ENCODE peak calls at places on chromosomes 12 and 14, in four cellular contexts. C is SK-N-SH, I is GM12878, H is H1. D is an unnamed sample.

GRCh38 chr12:179131-179884 is 34.6 kb downstream of the SLC6A12 start:
- DNase-seq in C (no peak), H (no peak), I (no peak), D (no peak)

GRCh38 chr14:67646136-67646535 is 26.4 kb downstream of the ARG2 start:
- DNase-seq in H (no peak), C (no peak), I (no peak), D (no peak)

GRCh38 chr12:127101086-127101485 is 1165.9 kb upstream of the TMEM132C start:
- DNase-seq in H (no peak), I (no peak), C (no peak), D (no peak)

GRCh38 chr12:63844391-63845341 is at the start of gene SRGAP1:
- DNase-seq in C (peak), H (no peak), I (no peak), D (peak)

GRCh38 chr12:117518594-117519270 is 157.3 kb upstream of the NOS1 start:
- DNase-seq in I (no peak), C (no peak), H (no peak), D (peak)

GRCh38 chr14:77660754-77661153 is 44.3 kb upstream of the SPTLC2 start:
- DNase-seq in C (peak), I (no peak), H (no peak), D (no peak)

GRCh38 chr12:107645630-107646333 is 39.8 kb upstream of the PWP1 start:
- DNase-seq in H (no peak), C (peak), I (no peak), D (no peak)

GRCh38 chr14:21109377-21110260 is 8.8 kb downstream of the TMEM253 start:
- DNase-seq in H (no peak), I (peak), C (no peak), D (peak)

GRCh38 chr12:109987615-109988014 is 8.6 kb downstream of the GIT2 start:
- DNase-seq in C (no peak), H (no peak), I (no peak), D (no peak)

DNA sequence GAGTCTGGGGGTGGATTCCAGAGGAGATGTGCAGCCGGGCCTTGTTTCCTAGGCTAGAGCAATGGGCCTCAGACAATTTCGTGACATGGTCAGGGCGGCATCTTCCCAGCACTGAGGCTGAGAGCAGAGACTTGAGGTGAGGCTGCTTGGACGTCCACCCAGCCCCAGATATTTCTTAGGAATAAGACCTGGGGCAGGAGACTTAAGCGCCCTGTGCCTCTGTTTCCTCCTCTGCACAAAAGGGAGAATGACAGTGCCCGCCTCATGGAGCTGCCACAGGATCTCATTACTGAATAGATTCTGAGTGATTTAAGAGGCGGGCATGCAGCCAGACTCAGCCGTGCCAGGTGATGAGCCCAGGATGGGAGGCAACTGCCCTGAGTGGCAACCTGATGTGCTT is 297.9 kb upstream of the SFSWAP start:
- DNase-seq in C (no peak), I (no peak), H (no peak), D (no peak)
- TF ChIP-seq TCF12 in C (no peak), I (no peak), H (no peak), D (no peak)

GRCh38 chr12:56061982-56062381 is 18.0 kb upstream of the ERBB3 start:
- DNase-seq in C (no peak), H (no peak), I (no peak), D (no peak)
- TF ChIP-seq TCF12 in C (no peak), H (no peak), I (no peak), D (no peak)

GRCh38 chr12:23055004-23055403 is 430.0 kb downstream of the ETNK1 start:
- DNase-seq in C (no peak), I (no peak), H (peak), D (peak)
- TF ChIP-seq TCF12 in C (no peak), I (no peak), H (peak), D (no peak)

GRCh38 chr12:4153343-4153892 is 120.1 kb upstream of the CCND2 start:
- DNase-seq in H (no peak), I (peak), C (no peak), D (no peak)
- TF ChIP-seq TCF12 in H (no peak), I (peak), C (no peak), D (no peak)

GRCh38 chr12:54413284-54414190 is 5.5 kb downstream of the ITGA5 start:
- DNase-seq in C (no peak), H (no peak), I (no peak), D (no peak)
- TF ChIP-seq TCF12 in C (no peak), H (no peak), I (no peak), D (no peak)